ENCODE peak calls at places on chromosomes 5 and 9, in ten cellular contexts. L is lung, Q is NB4, G is fibroblast of the aortic adventitia, J is fibroblast of mammary gland, N is uterus, B is upper lobe of right lung, E is GM13976, U is mucosa of descending colon, I is GM23338. H is an unnamed sample.

GRCh38 chr9:81724242-81724889 is 35.0 kb upstream of the TLE1 start:
- DNase-seq in L (no peak), Q (no peak), G (peak), J (no peak), N (peak), B (no peak), E (no peak), U (no peak), I (no peak), H (no peak)

GRCh38 chr9:38720083-38720755 is at the start of gene FAM240B:
- DNase-seq in L (no peak), Q (no peak), G (no peak), J (peak), N (no peak), B (no peak), E (no peak), U (no peak), I (no peak), H (no peak)

GRCh38 chr5:103849934-103850333 is 287.3 kb upstream of the NUDT12 start:
- DNase-seq in L (no peak), Q (no peak), G (peak), J (peak), N (no peak), B (no peak), E (no peak), U (no peak), I (no peak), H (no peak)

GRCh38 chr5:25849270-25849669 is 1189.1 kb downstream of the CDH9 start:
- DNase-seq in L (no peak), Q (no peak), G (no peak), J (no peak), N (no peak), B (no peak), E (no peak), U (no peak), I (no peak), H (no peak)

GRCh38 chr5:67095346-67095871 is 101.2 kb downstream of the CD180 start:
- DNase-seq in L (peak), Q (no peak), G (peak), J (peak), N (peak), B (peak), E (no peak), U (peak), I (peak), H (no peak)

GRCh38 chr9:129910628-129911567 is 75.6 kb downstream of the USP20 start:
- DNase-seq in L (no peak), Q (peak), G (peak), J (peak), N (no peak), B (no peak), E (no peak), U (no peak), I (no peak), H (no peak)

GRCh38 chr9:33117816-33118215 is 41.3 kb upstream of the SMU1 start:
- DNase-seq in L (no peak), Q (no peak), G (no peak), J (no peak), N (no peak), B (no peak), E (no peak), U (no peak), I (no peak), H (no peak)

GRCh38 chr5:104456122-104456521 is 893.5 kb upstream of the NUDT12 start:
- DNase-seq in L (no peak), Q (no peak), G (no peak), J (no peak), N (no peak), B (no peak), E (no peak), U (no peak), I (no peak), H (no peak)

GRCh38 chr9:37715991-37716505 is 37.6 kb upstream of the TRMT10B start:
- DNase-seq in L (no peak), Q (no peak), G (no peak), J (no peak), N (no peak), B (no peak), E (no peak), U (no peak), I (no peak), H (no peak)

GRCh38 chr9:2621678-2622360 is at the start of gene VLDLR:
- DNase-seq in L (peak), Q (peak), G (peak), J (no peak), N (peak), B (no peak), E (peak), U (peak), I (peak), H (peak)

GRCh38 chr5:75050415-75050814 is 1.9 kb downstream of the GCNT4 start:
- DNase-seq in L (no peak), Q (peak), G (no peak), J (peak), N (no peak), B (no peak), E (no peak), U (no peak), I (peak), H (no peak)

GRCh38 chr5:173094012-173094661 is 38.0 kb downstream of the CREBRF start:
- DNase-seq in L (no peak), Q (no peak), G (peak), J (peak), N (no peak), B (no peak), E (no peak), U (no peak), I (no peak), H (no peak)

GRCh38 chr5:176180339-176180738 is 57.9 kb upstream of the SIMC1 start:
- DNase-seq in L (no peak), Q (no peak), G (peak), J (peak), N (no peak), B (no peak), E (no peak), U (no peak), I (no peak), H (no peak)

GRCh38 chr5:153480401-153480800 is 10.1 kb upstream of the GRIA1 start:
- DNase-seq in L (no peak), Q (peak), G (peak), J (peak), N (no peak), B (no peak), E (peak), U (no peak), I (no peak), H (peak)

GRCh38 chr5:153476767-153477166 is 13.7 kb upstream of the GRIA1 start:
- DNase-seq in L (no peak), Q (no peak), G (peak), J (peak), N (no peak), B (no peak), E (no peak), U (no peak), I (peak), H (no peak)
- TF ChIP-seq CTCF in L (no peak), Q (no peak), G (peak), J (peak), N (no peak), B (no peak), E (no peak), U (no peak), I (no peak), H (no peak)

GRCh38 chr9:121331549-121331948 is 38.5 kb downstream of the STOM start:
- DNase-seq in L (no peak), Q (no peak), G (no peak), J (peak), N (no peak), B (no peak), E (no peak), U (no peak), I (no peak), H (no peak)

GRCh38 chr9:121328476-121328875 is 41.6 kb downstream of the STOM start:
- DNase-seq in L (no peak), Q (no peak), G (no peak), J (peak), N (no peak), B (no peak), E (no peak), U (no peak), I (no peak), H (no peak)

GRCh38 chr9:121333950-121334773 is 35.9 kb downstream of the STOM start:
- DNase-seq in L (no peak), Q (no peak), G (no peak), J (no peak), N (no peak), B (no peak), E (no peak), U (no peak), I (no peak), H (no peak)

GRCh38 chr9:121328876-121329681 is 41.0 kb downstream of the STOM start:
- DNase-seq in L (no peak), Q (no peak), G (no peak), J (no peak), N (no peak), B (no peak), E (peak), U (no peak), I (no peak), H (no peak)

GRCh38 chr9:121331992-121332685 is 37.9 kb downstream of the STOM start:
- DNase-seq in L (no peak), Q (no peak), G (peak), J (peak), N (no peak), B (no peak), E (no peak), U (no peak), I (peak), H (no peak)
- TF ChIP-seq CTCF in L (no peak), Q (no peak), G (peak), J (peak), N (peak), B (peak), E (no peak), U (no peak), I (peak), H (no peak)

GRCh38 chr9:97804059-97804365 is 49.0 kb upstream of the FOXE1 start:
- DNase-seq in L (no peak), Q (no peak), G (no peak), J (no peak), N (no peak), B (no peak), E (no peak), U (no peak), I (no peak), H (no peak)

GRCh38 chr9:97802276-97802675 is 50.8 kb upstream of the FOXE1 start:
- DNase-seq in L (no peak), Q (no peak), G (no peak), J (peak), N (no peak), B (no peak), E (no peak), U (no peak), I (no peak), H (no peak)

GRCh38 chr9:97806721-97807120 is 46.3 kb upstream of the FOXE1 start:
- DNase-seq in L (no peak), Q (no peak), G (no peak), J (no peak), N (no peak), B (no peak), E (no peak), U (no peak), I (no peak), H (no peak)

GRCh38 chr9:97801180-97801579 is 51.8 kb upstream of the FOXE1 start:
- DNase-seq in L (no peak), Q (no peak), G (no peak), J (no peak), N (no peak), B (no peak), E (no peak), U (no peak), I (no peak), H (no peak)

GRCh38 chr9:97803167-97804058 is 49.6 kb upstream of the FOXE1 start:
- DNase-seq in L (peak), Q (peak), G (peak), J (peak), N (peak), B (peak), E (peak), U (peak), I (peak), H (peak)
- TF ChIP-seq CTCF in L (no peak), Q (no peak), G (no peak), J (no peak), N (no peak), B (no peak), E (peak), U (no peak), I (no peak), H (no peak)

GRCh38 chr5:81513468-81513867 is 119.5 kb upstream of the ACOT12 start:
- DNase-seq in L (no peak), Q (no peak), G (no peak), J (no peak), N (no peak), B (no peak), E (no peak), U (no peak), I (peak), H (no peak)
- TF ChIP-seq CTCF in L (no peak), Q (no peak), G (no peak), J (no peak), N (no peak), B (no peak), E (no peak), U (no peak), I (no peak), H (no peak)

DNA sequence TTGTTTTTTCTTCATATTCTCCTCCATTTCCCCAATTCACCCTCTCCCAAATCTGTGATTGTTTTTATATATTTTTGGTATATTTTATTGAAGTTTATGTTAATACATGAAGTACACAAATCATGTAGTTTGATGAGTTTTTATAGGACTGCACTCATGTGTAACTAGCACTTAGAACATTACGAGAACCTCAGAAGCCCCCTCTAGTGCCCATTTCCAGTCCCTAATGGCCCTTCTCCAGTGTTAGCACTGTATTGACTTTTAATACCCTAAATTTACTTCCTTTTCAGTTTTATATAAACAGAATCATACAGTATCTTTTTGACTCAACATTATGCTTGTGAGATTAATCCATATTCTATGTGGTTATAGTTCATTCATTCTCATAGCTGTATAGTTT is 18.5 kb upstream of the FKTN start:
- DNase-seq in L (no peak), Q (peak), G (no peak), J (peak), N (no peak), B (no peak), E (no peak), U (no peak), I (peak), H (no peak)
- TF ChIP-seq CTCF in L (no peak), Q (no peak), G (no peak), J (peak), N (no peak), B (no peak), E (no peak), U (no peak), I (peak), H (no peak)

DNA sequence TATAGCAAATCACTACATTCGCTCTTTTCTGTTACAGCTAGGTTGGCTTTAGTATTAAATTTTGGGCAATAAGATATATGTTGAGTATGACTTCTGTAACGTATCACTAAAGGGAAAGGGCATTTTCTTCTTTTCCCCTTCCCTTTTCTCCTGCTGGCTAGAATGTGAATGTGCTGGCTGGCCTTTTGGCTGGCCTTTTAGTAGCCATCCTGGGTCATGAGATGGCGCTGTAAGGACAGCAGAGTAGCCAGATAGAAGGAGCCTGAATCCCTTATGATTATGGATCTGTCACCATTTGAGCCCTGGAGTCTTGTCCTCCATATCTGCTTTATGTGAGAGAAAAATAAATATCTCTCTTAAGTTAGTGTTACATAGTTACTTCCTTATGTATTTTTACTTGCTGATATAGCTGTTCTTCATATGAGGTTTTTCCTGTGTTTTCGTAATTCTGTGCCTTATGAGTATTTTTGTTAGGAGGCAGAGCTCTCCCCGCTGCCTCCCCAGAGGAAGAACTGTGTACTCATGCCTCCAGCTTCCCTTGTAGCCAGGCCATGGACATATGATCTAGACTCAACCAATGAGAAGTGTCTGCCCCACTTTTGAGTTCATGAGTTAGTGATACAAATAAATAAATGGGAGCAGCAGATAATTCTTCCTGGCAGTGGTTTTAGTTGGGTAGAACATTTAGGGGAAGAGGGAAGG is 65.9 kb downstream of the NDUFAF2 start:
- DNase-seq in L (no peak), Q (no peak), G (no peak), J (peak), N (no peak), B (no peak), E (no peak), U (no peak), I (peak), H (no peak)
- TF ChIP-seq CTCF in L (no peak), Q (no peak), G (peak), J (peak), N (no peak), B (no peak), E (no peak), U (no peak), I (peak), H (no peak)

DNA sequence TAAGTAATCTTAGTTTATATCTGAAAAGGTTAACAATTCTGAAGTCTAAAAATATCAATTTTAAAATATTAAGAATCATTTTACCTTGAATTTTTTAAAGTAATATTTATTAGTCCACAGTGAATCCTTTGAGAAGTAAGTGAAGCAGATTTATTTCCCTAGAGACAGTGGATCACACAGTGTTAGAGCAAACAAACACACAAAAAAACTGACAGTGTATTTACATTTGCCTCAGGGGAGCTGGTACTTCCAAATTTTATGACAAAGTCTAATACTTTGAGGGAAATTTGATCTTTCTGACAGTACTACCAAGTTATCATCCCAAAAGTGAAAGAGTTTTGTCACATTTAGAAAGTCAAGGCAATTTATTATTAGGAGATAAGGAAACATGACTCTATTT is 1750.6 kb upstream of the CDH9 start:
- DNase-seq in L (no peak), Q (no peak), G (no peak), J (no peak), N (no peak), B (no peak), E (no peak), U (no peak), I (no peak), H (no peak)
- TF ChIP-seq CTCF in L (no peak), Q (no peak), G (no peak), J (no peak), N (no peak), B (no peak), E (no peak), U (no peak), I (no peak), H (no peak)

GRCh38 chr5:149641000-149641576 is 59.8 kb downstream of the ARHGEF37 start:
- DNase-seq in L (no peak), Q (peak), G (peak), J (peak), N (peak), B (no peak), E (no peak), U (peak), I (peak), H (no peak)
- TF ChIP-seq CTCF in L (no peak), Q (no peak), G (no peak), J (peak), N (no peak), B (peak), E (no peak), U (no peak), I (no peak), H (no peak)

GRCh38 chr9:128823903-128824406 is 5.6 kb downstream of the SPOUT1 start:
- DNase-seq in L (no peak), Q (no peak), G (no peak), J (no peak), N (no peak), B (no peak), E (no peak), U (no peak), I (no peak), H (no peak)

GRCh38 chr9:128823362-128823902 is 5.1 kb downstream of the ENDOG start:
- DNase-seq in L (no peak), Q (no peak), G (no peak), J (no peak), N (no peak), B (no peak), E (no peak), U (no peak), I (no peak), H (no peak)

GRCh38 chr9:128824911-128825310 is 4.7 kb downstream of the SPOUT1 start:
- DNase-seq in L (no peak), Q (no peak), G (no peak), J (no peak), N (no peak), B (no peak), E (no peak), U (no peak), I (no peak), H (no peak)

GRCh38 chr9:128828267-128828666 is 1.3 kb downstream of the SPOUT1 start:
- DNase-seq in L (no peak), Q (no peak), G (no peak), J (no peak), N (no peak), B (no peak), E (no peak), U (no peak), I (no peak), H (no peak)

GRCh38 chr9:128825923-128826702 is 3.5 kb downstream of the SPOUT1 start:
- DNase-seq in L (no peak), Q (no peak), G (no peak), J (no peak), N (no peak), B (no peak), E (no peak), U (peak), I (peak), H (no peak)
- TF ChIP-seq CTCF in L (no peak), Q (no peak), G (no peak), J (no peak), N (no peak), B (no peak), E (no peak), U (no peak), I (no peak), H (no peak)

GRCh38 chr9:72718503-72718902 is 197.1 kb downstream of the TMC1 start:
- DNase-seq in L (no peak), Q (no peak), G (no peak), J (no peak), N (no peak), B (no peak), E (no peak), U (no peak), I (peak), H (no peak)
- TF ChIP-seq CTCF in L (no peak), Q (no peak), G (no peak), J (no peak), N (no peak), B (no peak), E (no peak), U (no peak), I (peak), H (no peak)

H was measured in GM10248.